ENCODE peak calls at places on chromosomes 13 and 19, in seven cellular contexts. R, W, U, H, L, N and G are unnamed samples. For H3K36me3 and H3K9me3, the result is how much of the 10 kb centered on the place peaks cover.

GRCh38 chr13:68588623-68589022 is 1358.5 kb upstream of the PCDH9 start:
- DNase-seq in L (no peak), N (no peak), H (no peak), R (no peak), U (no peak), W (no peak), G (no peak)

GRCh38 chr13:102944821-102945220 is 99.0 kb downstream of the ERCC5 start:
- DNase-seq in R (no peak), W (no peak), U (no peak), H (no peak), N (no peak), L (no peak), G (no peak)

GRCh38 chr13:35716644-35717170 is 240.2 kb upstream of the MAB21L1 start:
- DNase-seq in W (no peak), U (no peak), R (no peak), L (no peak), N (no peak), H (no peak), G (no peak)

GRCh38 chr19:1283207-1283916 is 2.3 kb upstream of the EFNA2 start:
- DNase-seq in R (no peak), N (no peak), H (no peak), L (no peak), W (no peak), U (no peak), G (no peak)

GRCh38 chr19:29525901-29526729 is at the start of gene VSTM2B:
- DNase-seq in H (no peak), L (no peak), N (no peak), U (peak), W (no peak), R (no peak), G (no peak)

GRCh38 chr19:44635581-44636438 is 7.9 kb upstream of the PVR start:
- DNase-seq in W (peak), N (no peak), H (no peak), R (no peak), L (peak), U (no peak), G (no peak)

GRCh38 chr13:77036294-77036693 is 9.3 kb upstream of the FBXL3 start:
- DNase-seq in U (no peak), N (no peak), R (no peak), W (no peak), L (no peak), H (no peak), G (no peak)

GRCh38 chr13:101529419-101529818 is 76.9 kb downstream of the ITGBL1 start:
- DNase-seq in H (no peak), N (no peak), W (peak), U (peak), L (peak), R (peak), G (no peak)

GRCh38 chr13:45713721-45714120 is 11.6 kb downstream of the CBY2 start:
- DNase-seq in W (no peak), L (no peak), H (no peak), N (no peak), R (no peak), U (no peak), G (no peak)

GRCh38 chr19:48190288-48191284 is 20.1 kb downstream of the ZSWIM9 start:
- DNase-seq in L (peak), H (peak), W (no peak), N (no peak), U (peak), R (peak), G (peak)

GRCh38 chr13:40211586-40211968 is 454.9 kb downstream of the FOXO1 start:
- DNase-seq in N (no peak), L (no peak), R (no peak), U (no peak), H (no peak), W (no peak), G (no peak)

GRCh38 chr13:28636677-28637317 is 22.1 kb upstream of the POMP start:
- DNase-seq in R (peak), U (no peak), W (peak), H (peak), N (peak), L (peak), G (peak)

GRCh38 chr19:47445937-47446402 is 25.7 kb downstream of the SLC8A2 start:
- DNase-seq in N (peak), W (peak), L (peak), U (peak), R (peak), H (peak), G (peak)

GRCh38 chr13:27481766-27482165 is 31.4 kb upstream of the MTIF3 start:
- DNase-seq in W (peak), L (peak), R (peak), N (peak), H (peak), U (no peak), G (peak)

GRCh38 chr13:44930907-44931676 is 58.2 kb downstream of the NUFIP1 start:
- DNase-seq in N (no peak), W (peak), L (peak), H (no peak), U (no peak), R (peak), G (peak)

GRCh38 chr19:12994701-12995595 is at the start of gene NFIX:
- DNase-seq in N (peak), U (peak), W (peak), H (peak), R (peak), L (peak), G (peak)

GRCh38 chr13:39483326-39483725 is 119.7 kb downstream of the LHFPL6 start:
- DNase-seq in U (no peak), H (no peak), N (no peak), R (no peak), W (peak), L (no peak), G (no peak)

GRCh38 chr13:20566424-20566916 is 487 bp upstream of the IFT88 start:
- DNase-seq in U (no peak), N (peak), L (peak), W (peak), R (no peak), H (no peak), G (no peak)

GRCh38 chr19:18279266-18279515 is 2.2 kb downstream of the JUND start:
- DNase-seq in N (no peak), U (no peak), L (no peak), H (no peak), R (no peak), W (no peak), G (no peak)

GRCh38 chr13:51541809-51542258 is 42.4 kb upstream of the WDFY2 start:
- DNase-seq in U (no peak), W (no peak), L (no peak), N (peak), R (no peak), H (no peak), G (peak)

GRCh38 chr19:19578241-19578640 is 40.2 kb downstream of the CILP2 start:
- DNase-seq in N (no peak), R (no peak), H (no peak), U (no peak), W (no peak), L (no peak), G (peak)

GRCh38 chr19:23440791-23441190 is 45.5 kb upstream of the ZNF91 start:
- DNase-seq in R (peak), U (no peak), L (no peak), W (peak), H (no peak), N (no peak), G (peak)

GRCh38 chr13:113465241-113465640 is 12.0 kb upstream of the ADPRHL1 start:
- DNase-seq in L (no peak), W (no peak), N (no peak), H (no peak), U (no peak), R (no peak), G (no peak)
- H3K36me3 ChIP-seq in L (under half), W (under half), N (under half), H (under half), U (under half), R (under half), G (under half)

GRCh38 chr19:34962945-34963530 is 991 bp downstream of the ZNF792 start:
- DNase-seq in N (no peak), H (no peak), W (peak), L (no peak), R (no peak), U (no peak), G (peak)
- H3K9me3 ChIP-seq in N (under half), H (under half), W (under half), L (under half), R (under half), U (under half), G (under half)

GRCh38 chr13:110495376-110495775 is 66.1 kb downstream of the RAB20 start:
- DNase-seq in U (no peak), W (no peak), H (no peak), N (no peak), L (no peak), R (no peak), G (no peak)

GRCh38 chr13:110497003-110497402 is 64.5 kb downstream of the RAB20 start:
- DNase-seq in N (no peak), H (no peak), W (no peak), R (no peak), U (no peak), L (no peak), G (no peak)

GRCh38 chr13:110498327-110498726 is 63.2 kb downstream of the RAB20 start:
- DNase-seq in U (no peak), R (no peak), W (no peak), H (no peak), N (no peak), L (no peak), G (no peak)

GRCh38 chr13:110495881-110496280 is 65.6 kb downstream of the RAB20 start:
- DNase-seq in L (no peak), U (no peak), N (no peak), R (no peak), W (no peak), H (no peak), G (no peak)

GRCh38 chr13:110496281-110496680 is 65.2 kb downstream of the RAB20 start:
- DNase-seq in L (no peak), W (no peak), H (no peak), N (no peak), U (no peak), R (no peak), G (peak)
- H3K36me3 ChIP-seq in L (under half), W (under half), H (under half), N (under half), U (under half), R (under half), G (under half)

GRCh38 chr19:31881988-31882387 is 463.4 kb upstream of the ZNF507 start:
- DNase-seq in H (no peak), L (no peak), U (no peak), W (no peak), R (no peak), N (no peak), G (no peak)
- H3K9me3 ChIP-seq in H (under half), L (under half), U (under half), W (under half), R (under half), N (under half), G (under half)

GRCh38 chr19:10132848-10133350 is 13.2 kb upstream of the EIF3G start:
- DNase-seq in L (no peak), W (no peak), H (no peak), R (no peak), N (no peak), U (no peak), G (no peak)
- H3K36me3 ChIP-seq in L (under half), W (under half), H (under half), R (under half), N (under half), U (under half), G (half or more)

DNA sequence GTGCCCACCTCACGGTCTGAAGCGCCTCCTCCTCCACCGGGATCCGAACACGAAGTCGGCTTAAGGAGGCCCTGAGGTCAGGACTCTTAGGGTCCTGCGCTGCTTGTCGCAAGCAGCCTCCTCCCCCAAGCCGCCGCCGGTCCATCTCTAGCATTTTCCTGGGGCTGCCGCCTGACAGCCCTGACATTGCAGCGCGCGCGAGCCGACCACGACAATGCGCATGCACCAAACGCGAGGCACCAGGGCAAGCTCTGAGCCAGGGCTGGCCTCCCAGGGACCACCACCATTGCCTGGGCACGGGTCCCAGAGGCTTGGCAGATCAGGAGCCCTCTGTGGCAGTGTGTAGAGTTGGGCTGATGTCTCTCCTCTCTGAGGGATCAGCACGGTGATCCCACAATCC is 63.8 kb upstream of the ZNF420 start:
- DNase-seq in U (no peak), N (no peak), R (no peak), W (no peak), L (no peak), H (no peak), G (no peak)
- H3K9me3 ChIP-seq in U (under half), N (under half), R (under half), W (under half), L (half or more), H (under half), G (under half)

GRCh38 chr13:32216281-32216680 is 98.9 kb downstream of the ZAR1L start:
- DNase-seq in W (no peak), U (no peak), H (no peak), N (no peak), L (no peak), R (no peak), G (no peak)
- H3K36me3 ChIP-seq in W (under half), U (under half), H (under half), N (under half), L (under half), R (under half), G (under half)

GRCh38 chr19:52034051-52034728 is 6.0 kb upstream of the ZNF614 start:
- DNase-seq in U (no peak), R (peak), W (peak), H (no peak), L (no peak), N (no peak), G (no peak)

GRCh38 chr19:52039169-52039568 is 9.5 kb downstream of the ZNF432 start:
- DNase-seq in L (no peak), H (no peak), R (no peak), W (no peak), N (no peak), U (no peak), G (no peak)
- H3K9me3 ChIP-seq in L (half or more), H (under half), R (under half), W (under half), N (under half), U (under half), G (under half)

DNA sequence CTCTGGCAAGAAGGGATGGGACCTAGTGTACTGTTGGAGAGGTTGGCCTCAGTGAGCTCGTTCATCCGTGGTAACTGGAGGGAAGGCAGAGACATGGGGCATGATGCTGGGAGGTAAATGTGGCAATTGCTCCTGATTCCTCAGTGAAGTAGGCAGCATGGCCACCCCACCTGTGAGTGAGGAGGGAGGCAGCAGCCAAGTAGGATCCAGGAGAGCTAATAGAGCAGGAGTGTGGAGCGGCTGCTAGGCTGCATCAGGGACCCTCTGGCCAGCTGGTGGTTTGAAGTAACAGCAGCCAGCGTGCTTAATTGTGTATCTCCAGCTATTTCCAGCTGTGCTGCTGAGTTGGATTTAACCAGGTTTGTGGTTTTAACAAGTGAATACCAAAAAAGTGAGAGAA is 24.7 kb downstream of the TM9SF2 start:
- DNase-seq in R (no peak), L (no peak), U (no peak), N (no peak), W (no peak), H (no peak), G (no peak)
- H3K36me3 ChIP-seq in R (under half), L (under half), U (under half), N (under half), W (under half), H (under half), G (under half)